ENCODE peak calls at places on chromosomes 4 and X, in nine cellular contexts. Z is GM12865; B is germinal center; Q is adipocyte; W is iPS DF 6.9; J is stimulated activated CD8-positive, alpha-beta memory T cell treated with anti-CD3 and anti-CD28 coated beads, Interleukin-15, amount 100 ng/mL, for 4 hours; D is GM12891; G is renal cortical epithelial cell; I is DMS153. E is an unnamed sample.

GRCh38 chr4:8586671-8587468 is 5.7 kb upstream of the CPZ start:
- DNase-seq in J (no peak), D (no peak), Z (peak), B (no peak), Q (no peak), W (no peak), I (no peak), G (no peak), E (no peak)

GRCh38 chr4:26727849-26728248 is 132.8 kb upstream of the STIM2 start:
- DNase-seq in I (no peak), B (no peak), D (no peak), G (peak), W (no peak), Z (no peak), Q (no peak), J (no peak), E (no peak)

GRCh38 chr4:179766938-179767337 is 2324.7 kb upstream of the AGA start:
- DNase-seq in W (no peak), I (no peak), B (no peak), Q (no peak), J (no peak), Z (no peak), D (no peak), G (no peak), E (no peak)

GRCh38 chr4:127870688-127871087 is 10.0 kb upstream of the PLK4 start:
- DNase-seq in G (peak), Z (no peak), Q (peak), D (no peak), I (no peak), B (no peak), W (no peak), J (no peak), E (no peak)

GRCh38 chrX:138917781-138918180 is 206.3 kb upstream of the FGF13 start:
- DNase-seq in I (no peak), W (no peak), J (no peak), Q (no peak), D (no peak), B (no peak), Z (no peak), G (peak), E (no peak)

GRCh38 chr4:108683479-108683878 is 33.1 kb downstream of the OSTC start:
- DNase-seq in Z (peak), W (no peak), G (peak), B (no peak), J (no peak), Q (peak), D (no peak), I (no peak), E (no peak)

GRCh38 chr4:153333874-153334273 is 10.6 kb upstream of the MND1 start:
- DNase-seq in Q (no peak), W (no peak), J (no peak), Z (no peak), I (no peak), B (no peak), G (no peak), D (no peak), E (no peak)

GRCh38 chrX:120768254-120768653 is 107.4 kb downstream of the CT47B1 start:
- DNase-seq in Q (no peak), Z (no peak), G (no peak), B (no peak), J (no peak), W (no peak), I (no peak), D (no peak), E (no peak)

GRCh38 chr4:169885893-169886292 is 128.1 kb upstream of the HPF1 start:
- DNase-seq in D (no peak), G (no peak), Z (no peak), B (no peak), I (no peak), W (no peak), J (no peak), Q (no peak), E (no peak)

GRCh38 chrX:115909017-115909416 is 261.5 kb upstream of the AGTR2 start:
- DNase-seq in G (no peak), I (no peak), D (no peak), J (no peak), B (no peak), Q (no peak), W (no peak), Z (no peak), E (no peak)

GRCh38 chr4:52106142-52106541 is 55.0 kb downstream of the SPATA18 start:
- DNase-seq in W (no peak), D (no peak), G (no peak), B (no peak), I (no peak), Q (no peak), Z (no peak), J (no peak), E (no peak)

GRCh38 chr4:77360451-77360850 is 203.4 kb downstream of the CCNG2 start:
- DNase-seq in B (no peak), W (no peak), Q (no peak), G (peak), D (no peak), I (peak), Z (no peak), J (no peak), E (no peak)

GRCh38 chrX:94775640-94776039 is 1101.6 kb downstream of the FAM133A start:
- DNase-seq in W (no peak), B (no peak), J (no peak), I (no peak), Q (no peak), D (no peak), G (no peak), Z (no peak), E (no peak)

GRCh38 chrX:107979534-107979933 is 2.6 kb downstream of the TEX13B start:
- DNase-seq in B (no peak), G (no peak), W (no peak), D (no peak), Q (no peak), Z (peak), I (no peak), J (no peak), E (no peak)

GRCh38 chr4:8283631-8284121 is 14.1 kb downstream of the HTRA3 start:
- DNase-seq in J (no peak), D (no peak), I (no peak), B (no peak), G (no peak), W (no peak), Q (no peak), Z (no peak), E (no peak)

GRCh38 chrX:9340619-9341304 is 124.1 kb upstream of the TBL1X start:
- DNase-seq in Z (peak), Q (peak), B (peak), G (no peak), I (no peak), W (no peak), J (no peak), D (no peak), E (no peak)

GRCh38 chr4:105624530-105624929 is 72.1 kb downstream of the ARHGEF38 start:
- DNase-seq in G (peak), B (no peak), Z (no peak), Q (peak), D (no peak), I (no peak), J (no peak), W (no peak), E (no peak)

GRCh38 chr4:147339116-147339515 is 141.8 kb upstream of the EDNRA start:
- DNase-seq in Z (no peak), W (no peak), J (no peak), D (no peak), B (no peak), I (no peak), Q (no peak), G (no peak), E (no peak)

GRCh38 chrX:118751950-118752783 is 24.8 kb downstream of the IL13RA1 start:
- DNase-seq in Q (no peak), G (no peak), W (no peak), J (no peak), D (peak), B (peak), I (no peak), Z (peak), E (no peak)

GRCh38 chr4:130210871-130211270 is 1114.9 kb downstream of the C4orf33 start:
- DNase-seq in Z (no peak), Q (peak), I (peak), B (no peak), W (no peak), G (peak), J (no peak), D (no peak), E (peak)